ENCODE peak calls at places on chromosome 4, in seven cellular contexts. R is uterus, K is ovary, G is HCT116, Y is A549, U is transverse colon, C is HepG2. L is an unnamed sample.

GRCh38 chr4:151727365-151727764 is 33.4 kb downstream of the GATB start:
- DNase-seq in R (no peak), K (no peak), G (no peak), Y (no peak), U (no peak), C (no peak), L (no peak)

GRCh38 chr4:128159967-128160366 is 98.9 kb downstream of the LARP1B start:
- DNase-seq in R (no peak), K (no peak), G (no peak), Y (no peak), U (no peak), C (no peak), L (no peak)

GRCh38 chr4:87240341-87240740 is 19.9 kb upstream of the KLHL8 start:
- DNase-seq in R (no peak), K (no peak), G (no peak), Y (no peak), U (no peak), C (no peak), L (no peak)

GRCh38 chr4:76611164-76611563 is 176.1 kb downstream of the SHROOM3 start:
- DNase-seq in R (no peak), K (no peak), G (no peak), Y (no peak), U (no peak), C (no peak), L (no peak)

GRCh38 chr4:7262134-7262533 is 69.8 kb downstream of the SORCS2 start:
- DNase-seq in R (no peak), K (no peak), G (no peak), Y (no peak), U (no peak), C (no peak), L (no peak)

GRCh38 chr4:150867148-150867547 is 147.9 kb downstream of the LRBA start:
- DNase-seq in R (no peak), K (no peak), G (peak; percentile 73), Y (peak; percentile 58), U (no peak), C (peak; percentile 76), L (no peak)

GRCh38 chr4:15568814-15569213 is 86.3 kb downstream of the FBXL5 start:
- DNase-seq in R (no peak), K (no peak), G (no peak), Y (no peak), U (no peak), C (no peak), L (no peak)

GRCh38 chr4:55912249-55912648 is 36.5 kb upstream of the CEP135 start:
- DNase-seq in R (no peak), K (no peak), G (no peak), Y (no peak), U (no peak), C (no peak), L (no peak)

GRCh38 chr4:78953231-78953630 is 14.0 kb upstream of the PAQR3 start:
- DNase-seq in R (no peak), K (no peak), G (no peak), Y (no peak), U (no peak), C (no peak), L (no peak)

GRCh38 chr4:4386736-4387392 is at the start of gene NSG1:
- DNase-seq in R (no peak), K (peak; percentile 71), G (no peak), Y (no peak), U (no peak), C (no peak), L (no peak)

GRCh38 chr4:6983500-6984142 is 59.6 kb upstream of the TADA2B start:
- DNase-seq in R (no peak), K (no peak), G (no peak), Y (no peak), U (no peak), C (no peak), L (no peak)

GRCh38 chr4:15416357-15417327 is 11.2 kb upstream of the C1QTNF7 start:
- DNase-seq in R (no peak), K (no peak), G (no peak), Y (no peak), U (no peak), C (no peak), L (no peak)

GRCh38 chr4:104283303-104283702 is 211.4 kb downstream of the CXXC4 start:
- DNase-seq in R (no peak), K (no peak), G (no peak), Y (no peak), U (no peak), C (no peak), L (no peak)

DNA sequence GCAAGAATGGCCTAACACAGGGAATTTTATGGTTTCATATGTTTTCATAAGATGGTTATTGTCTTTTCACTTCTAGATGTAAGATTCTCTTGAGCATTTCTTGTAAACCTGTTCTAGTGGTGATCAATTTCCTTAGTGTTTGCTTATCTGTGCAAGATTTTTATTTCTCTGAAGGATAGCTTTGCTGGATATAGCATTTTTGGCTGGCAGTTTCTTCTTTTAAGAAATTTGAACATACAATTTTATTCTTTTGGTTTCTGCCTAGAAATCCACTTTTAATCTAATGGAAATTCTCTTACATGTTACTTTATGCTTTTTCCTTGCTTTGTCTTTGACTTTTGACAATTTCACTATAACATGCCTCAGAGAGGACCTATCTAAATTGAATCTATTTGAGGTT is 276.5 kb upstream of the SFRP2 start:
- DNase-seq in R (no peak), K (no peak), G (no peak), Y (no peak), U (no peak), C (no peak), L (no peak)
- H3K9me3 ChIP-seq in R (no peaks in the 10 kb centered on the region), K (no peaks in the 10 kb centered on the region), G (no peaks in the 10 kb centered on the region), Y (no peaks in the 10 kb centered on the region), U (peaks cover 2% of the 10 kb centered on the region), C (peaks cover 19% of the 10 kb centered on the region), L (peaks cover 22% of the 10 kb centered on the region)

DNA sequence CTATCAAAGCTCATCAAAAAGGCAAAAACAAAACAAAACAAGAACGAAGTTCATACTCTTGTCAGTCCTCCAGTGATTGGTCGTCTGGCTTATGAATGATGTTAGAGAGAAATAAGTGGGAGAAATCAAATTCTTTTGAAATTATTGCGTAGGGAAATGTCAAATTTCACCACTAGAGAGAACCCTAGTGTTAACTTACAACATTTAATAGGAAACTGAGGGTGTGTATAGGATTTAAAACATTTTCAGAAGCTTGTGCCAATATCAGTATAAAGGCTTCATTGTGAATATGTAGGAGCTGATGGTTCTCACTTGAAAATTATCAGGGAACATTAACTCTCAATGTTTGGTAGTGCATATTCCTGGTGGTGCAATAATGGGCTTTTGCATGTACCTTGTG is 17.4 kb downstream of the ADH6 start:
- DNase-seq in R (no peak), K (no peak), G (no peak), Y (no peak), U (no peak), C (no peak), L (no peak)
- TF ChIP-seq POLR2A in R (no peak), K (no peak), G (no peak), Y (no peak), U (no peak), C (no peak), L (no peak)

DNA sequence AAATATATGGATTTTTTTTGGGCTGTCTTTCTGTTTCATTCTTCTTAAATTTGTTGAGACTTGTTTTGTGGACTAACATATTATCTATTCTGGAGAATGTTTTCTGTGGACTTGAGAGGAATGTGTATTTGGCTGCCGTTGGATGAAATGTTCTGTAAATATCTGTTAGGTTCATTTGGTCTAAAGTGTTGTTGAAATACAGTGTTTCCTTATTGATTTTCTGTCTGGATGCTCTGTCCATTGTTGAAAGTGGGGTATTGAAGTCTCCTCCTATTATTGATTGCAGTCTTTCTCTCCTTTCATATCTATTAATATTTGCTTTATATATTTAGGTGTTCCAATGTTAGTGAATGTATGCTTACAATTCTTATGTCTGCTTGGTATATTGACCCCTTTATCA is 431.8 kb downstream of the RAPGEF2 start:
- DNase-seq in R (no peak), K (no peak), G (no peak), Y (no peak), U (no peak), C (no peak), L (no peak)
- TF ChIP-seq CTCF in R (no peak), K (no peak), G (no peak), Y (no peak), U (no peak), C (no peak), L (no peak)

GRCh38 chr4:154549894-154550790 is at the start of gene PLRG1:
- DNase-seq in R (peak; percentile 96), K (peak; percentile 97), G (peak; percentile 88), Y (peak; percentile 64), U (peak; percentile 97), C (peak; percentile 90), L (peak; percentile 99)
- H3K9me3 ChIP-seq in R (no peaks in the 10 kb centered on the region), K (no peaks in the 10 kb centered on the region), G (no peaks in the 10 kb centered on the region), Y (no peaks in the 10 kb centered on the region), U (no peaks in the 10 kb centered on the region), C (no peaks in the 10 kb centered on the region), L (no peaks in the 10 kb centered on the region)

GRCh38 chr4:148216321-148216720 is 225.9 kb downstream of the NR3C2 start:
- DNase-seq in R (no peak), K (no peak), G (no peak), Y (no peak), U (no peak), C (no peak), L (no peak)
- TF ChIP-seq POLR2A in R (no peak), K (no peak), G (no peak), Y (no peak), U (no peak), C (no peak), L (no peak)

DNA sequence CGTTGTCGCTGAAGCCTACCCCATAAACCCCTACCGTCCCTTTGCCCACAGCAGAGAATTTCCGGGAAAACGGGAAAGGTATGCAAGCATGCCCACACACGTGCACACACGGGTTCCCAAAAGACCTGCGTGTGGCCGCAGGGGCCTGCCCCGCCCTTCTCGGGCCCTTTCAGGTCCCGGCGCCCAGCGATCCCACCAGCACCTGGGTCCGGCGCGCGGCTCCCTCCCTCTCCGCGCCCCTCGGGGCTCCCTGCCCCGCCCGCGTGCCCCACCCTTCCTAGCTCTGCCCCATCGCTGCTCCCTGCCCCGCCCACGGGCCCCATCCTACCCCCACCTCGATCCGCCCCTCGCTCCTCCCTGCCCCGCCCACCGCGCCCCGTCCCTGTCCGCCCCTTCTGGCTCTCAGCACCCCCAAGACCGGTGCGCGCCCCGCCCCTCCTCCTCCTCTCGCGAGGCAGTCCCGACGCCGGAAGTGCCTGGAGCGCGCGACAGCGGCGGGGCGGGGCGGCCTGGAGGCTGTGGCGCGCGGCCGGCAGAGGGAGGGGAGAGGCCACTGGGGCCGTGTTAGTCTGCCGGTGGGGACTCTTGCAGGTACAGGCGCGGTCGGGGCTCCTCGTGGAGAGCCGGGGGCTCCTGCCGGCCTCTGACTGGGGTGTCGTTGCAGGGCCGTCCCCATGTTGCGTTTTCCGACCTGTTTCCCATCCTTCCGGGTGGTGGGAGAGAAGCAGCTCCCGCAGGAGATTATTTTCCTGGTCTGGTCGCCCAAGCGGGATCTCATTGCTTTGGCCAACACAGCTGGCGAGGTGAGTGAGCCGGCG is at the start of gene ANAPC4:
- DNase-seq in R (peak; percentile 94), K (peak; percentile 92), G (peak; percentile 83), Y (peak; percentile 70), U (peak; percentile 99), C (peak; percentile 84), L (peak; percentile 99)
- TF ChIP-seq CTCF in R (no peak), K (no peak), G (no peak), Y (no peak), U (no peak), C (peak; percentile 14), L (peak; percentile 8)

GRCh38 chr4:552059-552458 is 24.0 kb downstream of the TMEM271 start:
- DNase-seq in R (no peak), K (no peak), G (no peak), Y (no peak), U (no peak), C (no peak), L (no peak)
- H3K9me3 ChIP-seq in R (no peaks in the 10 kb centered on the region), K (no peaks in the 10 kb centered on the region), G (peaks cover 8% of the 10 kb centered on the region), Y (peaks cover 6% of the 10 kb centered on the region), U (no peaks in the 10 kb centered on the region), C (no peaks in the 10 kb centered on the region), L (no peaks in the 10 kb centered on the region)